ENCODE peak calls at places on chromosomes 5 and 9, in nine cellular contexts. One of them, this sample, is unnamed.

GRCh38 chr5:74380193-74380592 is 260.3 kb downstream of the ENC1 start:
- DNase-seq in breast epithelium: no peak
- DNase-seq in stomach: no peak
- DNase-seq in endothelial cell of umbilical vein: peak; percentile 30
- DNase-seq in fibroblast of pulmonary artery: no peak
- DNase-seq in astrocyte of the cerebellum: no peak
- DNase-seq in effector memory CD4-positive, alpha-beta T cell: no peak
- DNase-seq in choroid plexus epithelial cell: no peak
- DNase-seq in AG09309: no peak
- DNase-seq in this sample: no peak

GRCh38 chr5:58439094-58439644 is 20.7 kb downstream of the PLK2 start:
- DNase-seq in breast epithelium: no peak
- DNase-seq in stomach: no peak
- DNase-seq in endothelial cell of umbilical vein: no peak
- DNase-seq in fibroblast of pulmonary artery: no peak
- DNase-seq in astrocyte of the cerebellum: no peak
- DNase-seq in effector memory CD4-positive, alpha-beta T cell: no peak
- DNase-seq in choroid plexus epithelial cell: no peak
- DNase-seq in AG09309: no peak
- DNase-seq in this sample: no peak

GRCh38 chr9:82604947-82605656 is 457.8 kb downstream of the RASEF start:
- DNase-seq in breast epithelium: no peak
- DNase-seq in stomach: peak; percentile 30
- DNase-seq in endothelial cell of umbilical vein: no peak
- DNase-seq in fibroblast of pulmonary artery: no peak
- DNase-seq in astrocyte of the cerebellum: no peak
- DNase-seq in effector memory CD4-positive, alpha-beta T cell: no peak
- DNase-seq in choroid plexus epithelial cell: peak; percentile 84
- DNase-seq in AG09309: no peak
- DNase-seq in this sample: peak; percentile 65

GRCh38 chr5:171750316-171750788 is 35.3 kb upstream of the SMIM23 start:
- DNase-seq in breast epithelium: no peak
- DNase-seq in stomach: no peak
- DNase-seq in endothelial cell of umbilical vein: peak; percentile 83
- DNase-seq in fibroblast of pulmonary artery: peak; percentile 11
- DNase-seq in astrocyte of the cerebellum: no peak
- DNase-seq in effector memory CD4-positive, alpha-beta T cell: no peak
- DNase-seq in choroid plexus epithelial cell: peak; percentile 4
- DNase-seq in AG09309: no peak
- DNase-seq in this sample: no peak

GRCh38 chr9:95206143-95206542 is 111.4 kb downstream of the FANCC start:
- DNase-seq in breast epithelium: no peak
- DNase-seq in stomach: no peak
- DNase-seq in endothelial cell of umbilical vein: no peak
- DNase-seq in fibroblast of pulmonary artery: peak; percentile 8
- DNase-seq in astrocyte of the cerebellum: no peak
- DNase-seq in effector memory CD4-positive, alpha-beta T cell: no peak
- DNase-seq in choroid plexus epithelial cell: peak; percentile 44
- DNase-seq in AG09309: peak; percentile 29
- DNase-seq in this sample: no peak

GRCh38 chr9:133114451-133114885 is 6.6 kb downstream of the RALGDS start:
- DNase-seq in breast epithelium: peak; percentile 56
- DNase-seq in stomach: no peak
- DNase-seq in endothelial cell of umbilical vein: no peak
- DNase-seq in fibroblast of pulmonary artery: no peak
- DNase-seq in astrocyte of the cerebellum: no peak
- DNase-seq in effector memory CD4-positive, alpha-beta T cell: no peak
- DNase-seq in choroid plexus epithelial cell: no peak
- DNase-seq in AG09309: no peak
- DNase-seq in this sample: no peak

GRCh38 chr9:107874591-107875374 is 385.2 kb upstream of the KLF4 start:
- DNase-seq in breast epithelium: no peak
- DNase-seq in stomach: no peak
- DNase-seq in endothelial cell of umbilical vein: no peak
- DNase-seq in fibroblast of pulmonary artery: no peak
- DNase-seq in astrocyte of the cerebellum: no peak
- DNase-seq in effector memory CD4-positive, alpha-beta T cell: no peak
- DNase-seq in choroid plexus epithelial cell: no peak
- DNase-seq in AG09309: peak; percentile 52
- DNase-seq in this sample: no peak

GRCh38 chr5:115841382-115842088 is at the start of the genes AP3S1 and ATG12:
- DNase-seq in breast epithelium: peak; percentile 87
- DNase-seq in stomach: peak; percentile 90
- DNase-seq in endothelial cell of umbilical vein: peak; percentile 95
- DNase-seq in fibroblast of pulmonary artery: peak; percentile 93
- DNase-seq in astrocyte of the cerebellum: peak; percentile 83
- DNase-seq in effector memory CD4-positive, alpha-beta T cell: peak; percentile 84
- DNase-seq in choroid plexus epithelial cell: peak; percentile 94
- DNase-seq in AG09309: peak; percentile 64
- DNase-seq in this sample: peak; percentile 96

GRCh38 chr9:73180373-73180772 is 28.7 kb downstream of the ANXA1 start:
- DNase-seq in breast epithelium: no peak
- DNase-seq in stomach: no peak
- DNase-seq in endothelial cell of umbilical vein: no peak
- DNase-seq in fibroblast of pulmonary artery: peak; percentile 53
- DNase-seq in astrocyte of the cerebellum: peak; percentile 40
- DNase-seq in effector memory CD4-positive, alpha-beta T cell: no peak
- DNase-seq in choroid plexus epithelial cell: peak; percentile 65
- DNase-seq in AG09309: peak; percentile 29
- DNase-seq in this sample: peak; percentile 70

GRCh38 chr5:126970517-126971017 is 59.8 kb downstream of the MARCHF3 start:
- DNase-seq in breast epithelium: no peak
- DNase-seq in stomach: no peak
- DNase-seq in endothelial cell of umbilical vein: peak; percentile 86
- DNase-seq in fibroblast of pulmonary artery: peak; percentile 77
- DNase-seq in astrocyte of the cerebellum: peak; percentile 34
- DNase-seq in effector memory CD4-positive, alpha-beta T cell: no peak
- DNase-seq in choroid plexus epithelial cell: peak; percentile 52
- DNase-seq in AG09309: peak; percentile 38
- DNase-seq in this sample: peak; percentile 30

GRCh38 chr9:121631978-121632418 is 19.4 kb upstream of the DAB2IP start:
- DNase-seq in breast epithelium: no peak
- DNase-seq in stomach: no peak
- DNase-seq in endothelial cell of umbilical vein: no peak
- DNase-seq in fibroblast of pulmonary artery: no peak
- DNase-seq in astrocyte of the cerebellum: no peak
- DNase-seq in effector memory CD4-positive, alpha-beta T cell: no peak
- DNase-seq in choroid plexus epithelial cell: no peak
- DNase-seq in AG09309: no peak
- DNase-seq in this sample: no peak

GRCh38 chr5:133520991-133521706 is 91.2 kb downstream of the FSTL4 start:
- DNase-seq in breast epithelium: no peak
- DNase-seq in stomach: no peak
- DNase-seq in endothelial cell of umbilical vein: no peak
- DNase-seq in fibroblast of pulmonary artery: no peak
- DNase-seq in astrocyte of the cerebellum: no peak
- DNase-seq in effector memory CD4-positive, alpha-beta T cell: no peak
- DNase-seq in choroid plexus epithelial cell: no peak
- DNase-seq in AG09309: no peak
- DNase-seq in this sample: no peak

GRCh38 chr5:79146352-79146751 is 34.7 kb downstream of the BHMT start:
- DNase-seq in breast epithelium: no peak
- DNase-seq in stomach: no peak
- DNase-seq in endothelial cell of umbilical vein: no peak
- DNase-seq in fibroblast of pulmonary artery: peak; percentile 51
- DNase-seq in astrocyte of the cerebellum: no peak
- DNase-seq in effector memory CD4-positive, alpha-beta T cell: no peak
- DNase-seq in choroid plexus epithelial cell: no peak
- DNase-seq in AG09309: peak; percentile 16
- DNase-seq in this sample: no peak

GRCh38 chr9:78131969-78132687 is 100.5 kb upstream of the GNAQ start:
- DNase-seq in breast epithelium: no peak
- DNase-seq in stomach: no peak
- DNase-seq in endothelial cell of umbilical vein: peak; percentile 47
- DNase-seq in fibroblast of pulmonary artery: peak; percentile 10
- DNase-seq in astrocyte of the cerebellum: no peak
- DNase-seq in effector memory CD4-positive, alpha-beta T cell: no peak
- DNase-seq in choroid plexus epithelial cell: peak; percentile 16
- DNase-seq in AG09309: no peak
- DNase-seq in this sample: peak; percentile 33

GRCh38 chr9:31808770-31809169 is 575.7 kb upstream of the ACO1 start:
- DNase-seq in breast epithelium: no peak
- DNase-seq in stomach: no peak
- DNase-seq in endothelial cell of umbilical vein: no peak
- DNase-seq in fibroblast of pulmonary artery: no peak
- DNase-seq in astrocyte of the cerebellum: no peak
- DNase-seq in effector memory CD4-positive, alpha-beta T cell: no peak
- DNase-seq in choroid plexus epithelial cell: no peak
- DNase-seq in AG09309: no peak
- DNase-seq in this sample: no peak

GRCh38 chr5:79653843-79654242 is 35.8 kb upstream of the CMYA5 start:
- DNase-seq in breast epithelium: no peak
- DNase-seq in stomach: no peak
- DNase-seq in endothelial cell of umbilical vein: no peak
- DNase-seq in fibroblast of pulmonary artery: no peak
- DNase-seq in astrocyte of the cerebellum: no peak
- DNase-seq in effector memory CD4-positive, alpha-beta T cell: no peak
- DNase-seq in choroid plexus epithelial cell: no peak
- DNase-seq in AG09309: no peak
- DNase-seq in this sample: no peak

GRCh38 chr5:95449460-95449859 is 58.3 kb downstream of the FAM81B start:
- DNase-seq in breast epithelium: no peak
- DNase-seq in stomach: no peak
- DNase-seq in endothelial cell of umbilical vein: no peak
- DNase-seq in fibroblast of pulmonary artery: no peak
- DNase-seq in astrocyte of the cerebellum: no peak
- DNase-seq in effector memory CD4-positive, alpha-beta T cell: no peak
- DNase-seq in choroid plexus epithelial cell: no peak
- DNase-seq in AG09309: no peak
- DNase-seq in this sample: no peak

GRCh38 chr5:15009420-15009819 is 137.8 kb upstream of the ANKH start:
- DNase-seq in breast epithelium: no peak
- DNase-seq in stomach: no peak
- DNase-seq in endothelial cell of umbilical vein: peak; percentile 96
- DNase-seq in fibroblast of pulmonary artery: peak; percentile 87
- DNase-seq in astrocyte of the cerebellum: peak; percentile 68
- DNase-seq in effector memory CD4-positive, alpha-beta T cell: no peak
- DNase-seq in choroid plexus epithelial cell: peak; percentile 85
- DNase-seq in AG09309: no peak
- DNase-seq in this sample: peak; percentile 87

GRCh38 chr9:78909566-78909965 is 612.6 kb downstream of the PSAT1 start:
- DNase-seq in breast epithelium: no peak
- DNase-seq in stomach: no peak
- DNase-seq in endothelial cell of umbilical vein: peak; percentile 10
- DNase-seq in fibroblast of pulmonary artery: no peak
- DNase-seq in astrocyte of the cerebellum: no peak
- DNase-seq in effector memory CD4-positive, alpha-beta T cell: no peak
- DNase-seq in choroid plexus epithelial cell: no peak
- DNase-seq in AG09309: no peak
- DNase-seq in this sample: peak; percentile 56

GRCh38 chr9:82271099-82271498 is 282.5 kb downstream of the SPATA31D1 start:
- DNase-seq in breast epithelium: no peak
- DNase-seq in stomach: no peak
- DNase-seq in endothelial cell of umbilical vein: no peak
- DNase-seq in fibroblast of pulmonary artery: no peak
- DNase-seq in astrocyte of the cerebellum: peak; percentile 68
- DNase-seq in effector memory CD4-positive, alpha-beta T cell: no peak
- DNase-seq in choroid plexus epithelial cell: peak; percentile 49
- DNase-seq in AG09309: peak; percentile 85
- DNase-seq in this sample: peak; percentile 90

GRCh38 chr5:6221141-6221626 is 157.2 kb downstream of the MED10 start:
- DNase-seq in breast epithelium: no peak
- DNase-seq in stomach: no peak
- DNase-seq in endothelial cell of umbilical vein: no peak
- DNase-seq in fibroblast of pulmonary artery: no peak
- DNase-seq in astrocyte of the cerebellum: no peak
- DNase-seq in effector memory CD4-positive, alpha-beta T cell: no peak
- DNase-seq in choroid plexus epithelial cell: no peak
- DNase-seq in AG09309: no peak
- DNase-seq in this sample: no peak

GRCh38 chr5:136080483-136081180 is 51.8 kb downstream of the TGFBI start:
- DNase-seq in breast epithelium: peak; percentile 66
- DNase-seq in stomach: peak; percentile 85
- DNase-seq in endothelial cell of umbilical vein: peak; percentile 96
- DNase-seq in fibroblast of pulmonary artery: peak; percentile 90
- DNase-seq in astrocyte of the cerebellum: peak; percentile 86
- DNase-seq in effector memory CD4-positive, alpha-beta T cell: peak; percentile 38
- DNase-seq in choroid plexus epithelial cell: peak; percentile 92
- DNase-seq in AG09309: peak; percentile 48
- DNase-seq in this sample: peak; percentile 95

GRCh38 chr9:136985027-136985602 is 2.3 kb downstream of the LCNL1 start:
- DNase-seq in breast epithelium: no peak
- DNase-seq in stomach: no peak
- DNase-seq in endothelial cell of umbilical vein: no peak
- DNase-seq in fibroblast of pulmonary artery: no peak
- DNase-seq in astrocyte of the cerebellum: no peak
- DNase-seq in effector memory CD4-positive, alpha-beta T cell: no peak
- DNase-seq in choroid plexus epithelial cell: peak; percentile 37
- DNase-seq in AG09309: no peak
- DNase-seq in this sample: no peak
- H3K4me3 ChIP-seq in breast epithelium: no peak overlapping the region
- H3K4me3 ChIP-seq in stomach: no peak overlapping the region
- H3K4me3 ChIP-seq in endothelial cell of umbilical vein: no peak overlapping the region
- H3K4me3 ChIP-seq in fibroblast of pulmonary artery: no peak overlapping the region
- H3K4me3 ChIP-seq in astrocyte of the cerebellum: no peak overlapping the region
- H3K4me3 ChIP-seq in effector memory CD4-positive, alpha-beta T cell: no peak overlapping the region
- H3K4me3 ChIP-seq in choroid plexus epithelial cell: no peak overlapping the region
- H3K4me3 ChIP-seq in AG09309: no peak overlapping the region
- H3K4me3 ChIP-seq in this sample: no peak overlapping the region

GRCh38 chr5:12662545-12663314 is 758.5 kb upstream of the CTNND2 start:
- DNase-seq in breast epithelium: no peak
- DNase-seq in stomach: no peak
- DNase-seq in endothelial cell of umbilical vein: no peak
- DNase-seq in fibroblast of pulmonary artery: no peak
- DNase-seq in astrocyte of the cerebellum: no peak
- DNase-seq in effector memory CD4-positive, alpha-beta T cell: no peak
- DNase-seq in choroid plexus epithelial cell: no peak
- DNase-seq in AG09309: no peak
- DNase-seq in this sample: no peak
- H3K4me3 ChIP-seq in breast epithelium: no peak overlapping the region
- H3K4me3 ChIP-seq in stomach: no peak overlapping the region
- H3K4me3 ChIP-seq in endothelial cell of umbilical vein: no peak overlapping the region
- H3K4me3 ChIP-seq in fibroblast of pulmonary artery: no peak overlapping the region
- H3K4me3 ChIP-seq in astrocyte of the cerebellum: no peak overlapping the region
- H3K4me3 ChIP-seq in effector memory CD4-positive, alpha-beta T cell: no peak overlapping the region
- H3K4me3 ChIP-seq in choroid plexus epithelial cell: no peak overlapping the region
- H3K4me3 ChIP-seq in AG09309: no peak overlapping the region
- H3K4me3 ChIP-seq in this sample: no peak overlapping the region

DNA sequence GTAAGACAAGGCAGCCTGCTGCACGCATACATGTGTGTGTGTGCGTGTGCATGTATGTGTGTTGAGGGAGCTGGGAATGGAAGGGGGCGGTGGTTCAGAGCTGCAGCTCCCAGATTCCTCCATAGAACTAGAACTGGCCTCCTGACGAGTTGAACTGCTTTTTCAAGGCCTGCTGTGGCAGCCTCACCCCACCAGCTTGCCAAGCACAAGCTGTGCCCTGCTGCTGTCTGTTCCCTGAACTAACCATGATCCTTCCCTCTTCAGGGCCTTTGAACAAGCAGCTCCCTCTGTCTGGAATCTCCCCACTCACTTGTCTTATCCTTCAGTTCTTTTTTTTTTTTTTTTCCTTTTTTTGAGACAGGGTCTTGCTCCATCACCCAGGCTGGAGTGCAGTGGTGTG is 22.6 kb downstream of the LRSAM1 start:
- DNase-seq in breast epithelium: no peak
- DNase-seq in stomach: no peak
- DNase-seq in endothelial cell of umbilical vein: no peak
- DNase-seq in fibroblast of pulmonary artery: no peak
- DNase-seq in astrocyte of the cerebellum: no peak
- DNase-seq in effector memory CD4-positive, alpha-beta T cell: no peak
- DNase-seq in choroid plexus epithelial cell: no peak
- DNase-seq in AG09309: no peak
- DNase-seq in this sample: no peak
- H3K4me3 ChIP-seq in breast epithelium: no peak overlapping the region
- H3K4me3 ChIP-seq in stomach: no peak overlapping the region
- H3K4me3 ChIP-seq in endothelial cell of umbilical vein: no peak overlapping the region
- H3K4me3 ChIP-seq in fibroblast of pulmonary artery: no peak overlapping the region
- H3K4me3 ChIP-seq in astrocyte of the cerebellum: no peak overlapping the region
- H3K4me3 ChIP-seq in effector memory CD4-positive, alpha-beta T cell: no peak overlapping the region
- H3K4me3 ChIP-seq in choroid plexus epithelial cell: no peak overlapping the region
- H3K4me3 ChIP-seq in AG09309: no peak overlapping the region
- H3K4me3 ChIP-seq in this sample: no peak overlapping the region

GRCh38 chr5:9820696-9821449 is 190.7 kb upstream of the TAS2R1 start:
- DNase-seq in breast epithelium: no peak
- DNase-seq in stomach: no peak
- DNase-seq in endothelial cell of umbilical vein: no peak
- DNase-seq in fibroblast of pulmonary artery: peak; percentile 9
- DNase-seq in astrocyte of the cerebellum: no peak
- DNase-seq in effector memory CD4-positive, alpha-beta T cell: no peak
- DNase-seq in choroid plexus epithelial cell: no peak
- DNase-seq in AG09309: peak; percentile 20
- DNase-seq in this sample: no peak
- H3K4me3 ChIP-seq in breast epithelium: peak overlapping the region; percentile 3
- H3K4me3 ChIP-seq in stomach: no peak overlapping the region
- H3K4me3 ChIP-seq in endothelial cell of umbilical vein: no peak overlapping the region
- H3K4me3 ChIP-seq in fibroblast of pulmonary artery: no peak overlapping the region
- H3K4me3 ChIP-seq in astrocyte of the cerebellum: no peak overlapping the region
- H3K4me3 ChIP-seq in effector memory CD4-positive, alpha-beta T cell: no peak overlapping the region
- H3K4me3 ChIP-seq in choroid plexus epithelial cell: no peak overlapping the region
- H3K4me3 ChIP-seq in AG09309: no peak overlapping the region
- H3K4me3 ChIP-seq in this sample: no peak overlapping the region